ENCODE peak calls at places on chromosomes 6 and 20, in nine cellular contexts. U, S, R, L, T, X, Y, I and H are unnamed samples.

GRCh38 chr20:61328906-61329558 is 77.0 kb downstream of the CDH4 start:
- DNase-seq in U (no peak), S (no peak), R (no peak), L (peak; percentile 23), T (no peak), X (peak; percentile 49), Y (peak; percentile 8), I (no peak), H (peak; percentile 25)

GRCh38 chr6:71373943-71374342 is 85.3 kb downstream of the OGFRL1 start:
- DNase-seq in U (no peak), S (no peak), R (no peak), L (no peak), T (no peak), X (no peak), Y (no peak), I (no peak), H (no peak)

GRCh38 chr6:128139519-128139918 is 238.7 kb upstream of the THEMIS start:
- DNase-seq in U (no peak), S (no peak), R (no peak), L (no peak), T (peak; percentile 31), X (no peak), Y (peak; percentile 11), I (no peak), H (peak; percentile 14)

GRCh38 chr6:138944412-138944811 is 43.6 kb downstream of the REPS1 start:
- DNase-seq in U (no peak), S (no peak), R (no peak), L (no peak), T (peak; percentile 62), X (peak; percentile 33), Y (no peak), I (no peak), H (peak; percentile 44)

GRCh38 chr6:165848099-165848461 is 185.0 kb upstream of the PDE10A start:
- DNase-seq in U (no peak), S (no peak), R (no peak), L (no peak), T (no peak), X (no peak), Y (no peak), I (no peak), H (no peak)

GRCh38 chr6:153092082-153093013 is 38.7 kb downstream of the RGS17 start:
- DNase-seq in U (no peak), S (peak; percentile 47), R (no peak), L (no peak), T (peak; percentile 94), X (peak; percentile 29), Y (peak; percentile 73), I (no peak), H (peak; percentile 32)

GRCh38 chr6:132673376-132674094 is 14.6 kb upstream of the TAAR1 start:
- DNase-seq in U (no peak), S (no peak), R (no peak), L (no peak), T (no peak), X (no peak), Y (no peak), I (no peak), H (no peak)

GRCh38 chr6:42369568-42369967 is 82.2 kb downstream of the TRERF1 start:
- DNase-seq in U (no peak), S (no peak), R (no peak), L (no peak), T (no peak), X (no peak), Y (no peak), I (no peak), H (no peak)

GRCh38 chr6:37048851-37049734 is 43.6 kb downstream of the FGD2 start:
- DNase-seq in U (peak; percentile 71), S (peak; percentile 68), R (no peak), L (peak; percentile 79), T (peak; percentile 85), X (peak; percentile 65), Y (peak; percentile 31), I (peak; percentile 43), H (peak; percentile 79)